ENCODE peak calls at places on chromosomes 11 and 22, in five cellular contexts. W is DND-41, T is stomach, K is A549, R is fibroblast of lung. G is an unnamed sample.

GRCh38 chr11:130904380-130904779 is 11.9 kb downstream of the SNX19 start:
- DNase-seq in W (no peak), T (no peak), K (no peak), R (peak; percentile 29), G (no peak)

GRCh38 chr11:47326198-47326597 is 26.3 kb downstream of the MYBPC3 start:
- DNase-seq in W (no peak), T (no peak), K (no peak), R (no peak), G (no peak)

GRCh38 chr11:103420593-103420992 is 311.4 kb downstream of the DYNC2H1 start:
- DNase-seq in W (no peak), T (no peak), K (no peak), R (peak; percentile 83), G (no peak)

GRCh38 chr11:2818021-2818420 is 67.6 kb downstream of the CDKN1C start:
- DNase-seq in W (no peak), T (no peak), K (no peak), R (no peak), G (no peak)

GRCh38 chr11:10067629-10068300 is 226.3 kb downstream of the SBF2 start:
- DNase-seq in W (no peak), T (no peak), K (no peak), R (no peak), G (no peak)

GRCh38 chr22:25853078-25853477 is 111.1 kb downstream of the MYO18B start:
- DNase-seq in W (no peak), T (no peak), K (no peak), R (no peak), G (no peak)

GRCh38 chr11:15638386-15638787 is 523.7 kb downstream of the INSC start:
- DNase-seq in W (no peak), T (no peak), K (no peak), R (no peak), G (no peak)

GRCh38 chr11:4134844-4135243 is 40.2 kb downstream of the RRM1 start:
- DNase-seq in W (no peak), T (no peak), K (peak; percentile 65), R (peak; percentile 74), G (no peak)

GRCh38 chr11:119340335-119341221 is at the start of gene C1QTNF5:
- DNase-seq in W (no peak), T (peak; percentile 88), K (no peak), R (peak; percentile 71), G (no peak)

GRCh38 chr11:57482782-57483569 is 22.6 kb downstream of the RTN4RL2 start:
- DNase-seq in W (peak; percentile 76), T (peak; percentile 44), K (peak; percentile 44), R (no peak), G (no peak)

GRCh38 chr11:46700251-46701077 is at the start of the genes ARHGAP1 and ZNF408:
- DNase-seq in W (peak; percentile 100), T (peak; percentile 99), K (peak; percentile 99), R (peak; percentile 99), G (peak; percentile 100)

GRCh38 chr22:18952022-18952421 is 15.9 kb upstream of the PRODH start:
- DNase-seq in W (no peak), T (no peak), K (no peak), R (no peak), G (no peak)

DNA sequence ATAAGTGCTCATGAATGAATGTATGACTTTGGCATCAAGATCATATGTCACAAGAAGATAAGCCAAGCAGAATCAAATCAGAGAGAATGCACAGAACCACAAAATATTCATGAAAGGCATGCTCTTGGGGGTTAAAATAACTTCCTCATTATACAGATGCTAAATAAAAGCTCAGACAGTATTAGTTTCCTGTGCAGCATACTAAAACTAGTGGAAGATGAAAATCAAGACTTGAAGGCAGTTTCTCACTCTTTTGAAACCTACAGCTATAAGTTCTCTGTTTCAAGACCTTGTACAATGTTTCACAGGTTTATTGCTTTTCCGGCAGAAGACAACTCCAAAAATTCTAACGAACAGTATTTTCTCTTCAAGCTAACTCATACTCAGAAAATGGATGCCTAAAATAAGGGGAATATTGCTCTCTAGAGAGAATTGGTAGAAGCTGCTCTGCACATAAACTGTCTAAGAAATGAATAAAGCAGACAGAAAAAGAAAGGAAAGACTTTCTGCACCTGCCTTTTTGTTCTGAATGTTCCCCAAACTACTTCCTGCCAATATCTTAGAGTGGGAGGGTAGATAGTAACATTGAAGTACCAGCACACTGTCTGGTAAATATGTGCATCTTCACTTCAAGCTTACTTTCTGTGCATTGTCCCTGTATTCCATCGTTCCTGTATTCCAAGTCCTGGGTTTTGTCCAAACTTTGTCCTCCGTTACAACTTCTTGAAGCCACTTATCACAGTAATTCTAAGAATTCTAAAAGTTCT is 639.4 kb upstream of the FAT3 start:
- DNase-seq in W (no peak), T (no peak), K (no peak), R (no peak), G (no peak)
- H3K9me3 ChIP-seq in W (no peaks in the 10 kb centered on the region), T (no peaks in the 10 kb centered on the region), K (peaks cover 3% of the 10 kb centered on the region), R (no peaks in the 10 kb centered on the region), G (peaks cover 51% of the 10 kb centered on the region)

DNA sequence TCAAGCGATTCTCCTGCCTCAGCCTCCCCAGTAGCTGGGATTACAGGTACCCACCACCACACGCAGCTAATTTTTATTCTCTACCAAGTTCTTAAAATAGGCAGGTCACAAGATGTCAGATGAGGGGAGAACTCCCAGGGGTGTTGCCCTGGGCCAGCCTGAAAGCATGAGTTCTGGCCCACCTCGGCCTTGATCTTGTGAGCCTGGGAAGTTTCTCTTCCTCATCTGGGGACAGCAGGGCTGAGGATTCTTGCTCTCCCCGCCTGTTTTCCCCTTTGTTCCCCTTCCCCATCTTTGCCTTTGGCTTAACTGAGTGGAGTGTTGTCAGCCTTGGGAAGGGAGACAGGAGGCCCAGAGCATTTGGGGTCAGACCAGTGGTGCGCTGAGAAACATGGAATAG is 3.5 kb downstream of the PDXP start:
- DNase-seq in W (no peak), T (no peak), K (no peak), R (no peak), G (no peak)
- H3K27ac ChIP-seq in W (peak overlapping the region; percentile 6), T (peak overlapping the region; percentile 88), K (no peak overlapping the region), R (peak overlapping the region; percentile 28), G (peak overlapping the region; percentile 70)

GRCh38 chr11:108204918-108205499 is 17.4 kb downstream of the NPAT start:
- DNase-seq in W (no peak), T (no peak), K (no peak), R (no peak), G (no peak)
- H3K9me3 ChIP-seq in W (peaks cover 54% of the 10 kb centered on the region), T (peaks cover 23% of the 10 kb centered on the region), K (no peaks in the 10 kb centered on the region), R (no peaks in the 10 kb centered on the region), G (peaks cover 41% of the 10 kb centered on the region)

GRCh38 chr11:132073787-132074186 is 703.4 kb downstream of the NTM start:
- DNase-seq in W (no peak), T (no peak), K (no peak), R (no peak), G (no peak)

GRCh38 chr11:132064987-132065620 is 694.7 kb downstream of the NTM start:
- DNase-seq in W (no peak), T (no peak), K (peak; percentile 1), R (peak; percentile 100), G (no peak)

GRCh38 chr11:132072880-132073213 is 702.4 kb downstream of the NTM start:
- DNase-seq in W (no peak), T (no peak), K (no peak), R (peak; percentile 66), G (no peak)

GRCh38 chr11:132072044-132072879 is 701.8 kb downstream of the NTM start:
- DNase-seq in W (no peak), T (no peak), K (no peak), R (peak; percentile 100), G (no peak)

DNA sequence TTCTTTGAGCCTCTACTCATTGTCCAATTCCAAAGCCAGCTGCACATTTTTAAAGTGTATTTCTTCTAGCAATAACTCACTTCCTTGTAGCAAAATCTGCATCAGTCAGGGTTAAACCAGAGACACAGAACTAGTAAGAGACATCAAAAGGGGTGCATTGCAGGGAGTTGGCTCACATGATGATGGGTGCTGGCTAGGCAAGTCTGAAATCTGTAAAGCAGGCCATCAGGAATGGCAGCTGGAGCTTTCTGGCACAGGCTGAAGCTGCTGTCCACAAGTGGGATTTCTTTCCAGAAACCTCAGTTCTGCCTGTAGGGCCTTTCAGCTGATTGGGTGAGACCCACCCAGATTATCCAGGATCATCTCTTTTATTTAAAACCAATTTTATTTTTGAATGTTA is 698.1 kb downstream of the NTM start:
- DNase-seq in W (no peak), T (no peak), K (no peak), R (peak; percentile 31), G (no peak)
- H3K27ac ChIP-seq in W (no peak overlapping the region), T (no peak overlapping the region), K (no peak overlapping the region), R (no peak overlapping the region), G (no peak overlapping the region)

GRCh38 chr22:35656284-35656752 is 8.1 kb downstream of the APOL6 start:
- DNase-seq in W (no peak), T (no peak), K (no peak), R (no peak), G (no peak)
- H3K9me3 ChIP-seq in W (peaks cover 3% of the 10 kb centered on the region), T (no peaks in the 10 kb centered on the region), K (no peaks in the 10 kb centered on the region), R (no peaks in the 10 kb centered on the region), G (no peaks in the 10 kb centered on the region)

G was measured in Karpas-422.